ENCODE peak calls at places on chromosomes 13 and 19, in eight cellular contexts. One of them, this sample, is unnamed.

GRCh38 chr13:83825676-83826075 is 56.6 kb downstream of the SLITRK1 start:
- DNase-seq in CD4-positive, alpha-beta memory T cell: no peak
- DNase-seq in neuronal stem cell: no peak
- DNase-seq in left ventricle myocardium inferior: no peak
- DNase-seq in neural progenitor cell: no peak
- DNase-seq in mesenchymal stem cell: no peak
- DNase-seq in cardiac muscle cell: no peak
- DNase-seq in stomach: no peak
- DNase-seq in this sample: no peak

GRCh38 chr19:7888145-7888825 is at the start of gene LRRC8E:
- DNase-seq in CD4-positive, alpha-beta memory T cell: no peak
- DNase-seq in neuronal stem cell: peak
- DNase-seq in left ventricle myocardium inferior: no peak
- DNase-seq in neural progenitor cell: peak
- DNase-seq in mesenchymal stem cell: peak
- DNase-seq in cardiac muscle cell: peak
- DNase-seq in stomach: peak
- DNase-seq in this sample: peak

GRCh38 chr19:45558399-45558878 is 26.2 kb downstream of the OPA3 start:
- DNase-seq in CD4-positive, alpha-beta memory T cell: peak
- DNase-seq in neuronal stem cell: peak
- DNase-seq in left ventricle myocardium inferior: no peak
- DNase-seq in neural progenitor cell: peak
- DNase-seq in mesenchymal stem cell: peak
- DNase-seq in cardiac muscle cell: peak
- DNase-seq in stomach: peak
- DNase-seq in this sample: peak

GRCh38 chr19:21698215-21698614 is 69.2 kb downstream of the ZNF100 start:
- DNase-seq in CD4-positive, alpha-beta memory T cell: peak
- DNase-seq in neuronal stem cell: peak
- DNase-seq in left ventricle myocardium inferior: no peak
- DNase-seq in neural progenitor cell: peak
- DNase-seq in mesenchymal stem cell: peak
- DNase-seq in cardiac muscle cell: peak
- DNase-seq in stomach: no peak
- DNase-seq in this sample: peak

GRCh38 chr19:41367848-41368301 is 3.9 kb upstream of the B9D2 start:
- DNase-seq in CD4-positive, alpha-beta memory T cell: no peak
- DNase-seq in neuronal stem cell: no peak
- DNase-seq in left ventricle myocardium inferior: no peak
- DNase-seq in neural progenitor cell: no peak
- DNase-seq in mesenchymal stem cell: peak
- DNase-seq in cardiac muscle cell: peak
- DNase-seq in stomach: no peak
- DNase-seq in this sample: peak

GRCh38 chr13:30870049-30870884 is 35.8 kb upstream of the MEDAG start:
- DNase-seq in CD4-positive, alpha-beta memory T cell: no peak
- DNase-seq in neuronal stem cell: peak
- DNase-seq in left ventricle myocardium inferior: peak
- DNase-seq in neural progenitor cell: peak
- DNase-seq in mesenchymal stem cell: peak
- DNase-seq in cardiac muscle cell: peak
- DNase-seq in stomach: peak
- DNase-seq in this sample: peak

GRCh38 chr13:37657134-37657533 is 58.6 kb upstream of the POSTN start:
- DNase-seq in CD4-positive, alpha-beta memory T cell: no peak
- DNase-seq in neuronal stem cell: no peak
- DNase-seq in left ventricle myocardium inferior: no peak
- DNase-seq in neural progenitor cell: no peak
- DNase-seq in mesenchymal stem cell: peak
- DNase-seq in cardiac muscle cell: peak
- DNase-seq in stomach: no peak
- DNase-seq in this sample: no peak

GRCh38 chr19:45001087-45001739 is at the start of gene RELB:
- DNase-seq in CD4-positive, alpha-beta memory T cell: peak
- DNase-seq in neuronal stem cell: peak
- DNase-seq in left ventricle myocardium inferior: peak
- DNase-seq in neural progenitor cell: peak
- DNase-seq in mesenchymal stem cell: peak
- DNase-seq in cardiac muscle cell: peak
- DNase-seq in stomach: peak
- DNase-seq in this sample: peak

GRCh38 chr13:20546559-20546958 is 20.4 kb upstream of the IFT88 start:
- DNase-seq in CD4-positive, alpha-beta memory T cell: no peak
- DNase-seq in neuronal stem cell: no peak
- DNase-seq in left ventricle myocardium inferior: no peak
- DNase-seq in neural progenitor cell: no peak
- DNase-seq in mesenchymal stem cell: no peak
- DNase-seq in cardiac muscle cell: no peak
- DNase-seq in stomach: no peak
- DNase-seq in this sample: peak

GRCh38 chr13:20547479-20547908 is 19.5 kb upstream of the IFT88 start:
- DNase-seq in CD4-positive, alpha-beta memory T cell: no peak
- DNase-seq in neuronal stem cell: no peak
- DNase-seq in left ventricle myocardium inferior: no peak
- DNase-seq in neural progenitor cell: no peak
- DNase-seq in mesenchymal stem cell: no peak
- DNase-seq in cardiac muscle cell: no peak
- DNase-seq in stomach: no peak
- DNase-seq in this sample: peak

DNA sequence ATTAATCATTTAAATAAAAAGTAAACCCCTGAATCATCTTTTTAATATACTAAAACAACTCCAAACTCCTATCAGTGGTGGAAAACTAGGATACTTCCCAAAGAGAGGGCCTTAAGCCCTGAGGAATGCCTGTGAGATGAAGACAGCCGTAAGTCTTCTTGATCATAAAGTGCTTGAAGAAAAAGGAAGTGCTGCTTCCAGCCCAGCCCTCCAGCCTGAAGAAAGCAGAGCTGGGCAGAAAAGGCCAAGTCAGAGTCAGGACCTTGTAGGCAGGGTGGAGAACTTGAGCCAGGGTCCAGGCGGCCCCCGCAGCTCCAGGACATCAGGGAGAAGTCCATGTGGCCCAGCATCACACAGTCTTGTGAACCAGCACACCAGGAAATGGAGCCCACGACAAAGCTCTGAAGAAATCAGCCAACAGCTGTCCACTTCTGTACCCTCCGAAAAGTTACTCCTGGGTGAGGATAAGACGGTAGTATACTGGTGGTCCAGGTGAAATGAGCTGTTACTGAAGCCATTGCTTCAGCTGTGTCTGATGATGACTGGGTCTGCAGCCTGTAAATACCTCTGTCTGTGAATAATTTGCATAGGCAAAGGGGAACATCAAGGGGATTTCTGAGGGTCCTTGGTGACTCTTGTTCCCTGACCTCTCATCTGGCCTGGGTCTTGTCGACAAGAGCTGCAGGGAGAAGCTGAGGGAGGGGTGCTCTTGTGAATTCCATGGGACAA is 18.7 kb upstream of the CRYL1 start:
- DNase-seq in CD4-positive, alpha-beta memory T cell: no peak
- DNase-seq in neuronal stem cell: no peak
- DNase-seq in left ventricle myocardium inferior: no peak
- DNase-seq in neural progenitor cell: no peak
- DNase-seq in mesenchymal stem cell: no peak
- DNase-seq in cardiac muscle cell: no peak
- DNase-seq in stomach: no peak
- DNase-seq in this sample: no peak
- H3K27ac ChIP-seq in CD4-positive, alpha-beta memory T cell: no peak
- H3K27ac ChIP-seq in neuronal stem cell: no peak
- H3K27ac ChIP-seq in left ventricle myocardium inferior: no peak
- H3K27ac ChIP-seq in neural progenitor cell: no peak
- H3K27ac ChIP-seq in mesenchymal stem cell: no peak
- H3K27ac ChIP-seq in cardiac muscle cell: no peak
- H3K27ac ChIP-seq in stomach: no peak
- H3K27ac ChIP-seq in this sample: no peak

DNA sequence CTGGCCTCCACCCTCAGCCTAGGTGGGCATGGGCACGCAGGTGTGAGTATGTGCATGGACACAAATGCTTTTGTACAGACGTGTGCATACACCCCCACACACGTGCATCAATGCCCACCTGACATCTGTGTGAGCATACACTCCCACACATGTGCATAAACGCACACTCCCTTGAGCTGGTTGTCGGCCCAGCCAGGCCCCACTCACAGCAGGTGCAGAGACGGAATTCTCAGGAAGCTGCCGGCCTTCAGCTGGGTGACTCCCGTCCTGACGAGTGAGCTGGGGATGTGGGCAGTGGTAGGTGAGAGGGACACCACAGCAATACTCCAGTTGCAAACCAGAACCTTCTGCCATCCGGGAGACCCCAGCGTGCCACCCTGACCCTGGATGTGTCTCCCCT is 1.0 kb downstream of the LGI4 start:
- DNase-seq in CD4-positive, alpha-beta memory T cell: no peak
- DNase-seq in neuronal stem cell: no peak
- DNase-seq in left ventricle myocardium inferior: no peak
- DNase-seq in neural progenitor cell: no peak
- DNase-seq in mesenchymal stem cell: no peak
- DNase-seq in cardiac muscle cell: no peak
- DNase-seq in stomach: no peak
- DNase-seq in this sample: no peak
- H3K4me3 ChIP-seq in CD4-positive, alpha-beta memory T cell: no peak
- H3K4me3 ChIP-seq in neuronal stem cell: no peak
- H3K4me3 ChIP-seq in left ventricle myocardium inferior: peak
- H3K4me3 ChIP-seq in neural progenitor cell: no peak
- H3K4me3 ChIP-seq in mesenchymal stem cell: no peak
- H3K4me3 ChIP-seq in cardiac muscle cell: no peak
- H3K4me3 ChIP-seq in stomach: peak
- H3K4me3 ChIP-seq in this sample: no peak

DNA sequence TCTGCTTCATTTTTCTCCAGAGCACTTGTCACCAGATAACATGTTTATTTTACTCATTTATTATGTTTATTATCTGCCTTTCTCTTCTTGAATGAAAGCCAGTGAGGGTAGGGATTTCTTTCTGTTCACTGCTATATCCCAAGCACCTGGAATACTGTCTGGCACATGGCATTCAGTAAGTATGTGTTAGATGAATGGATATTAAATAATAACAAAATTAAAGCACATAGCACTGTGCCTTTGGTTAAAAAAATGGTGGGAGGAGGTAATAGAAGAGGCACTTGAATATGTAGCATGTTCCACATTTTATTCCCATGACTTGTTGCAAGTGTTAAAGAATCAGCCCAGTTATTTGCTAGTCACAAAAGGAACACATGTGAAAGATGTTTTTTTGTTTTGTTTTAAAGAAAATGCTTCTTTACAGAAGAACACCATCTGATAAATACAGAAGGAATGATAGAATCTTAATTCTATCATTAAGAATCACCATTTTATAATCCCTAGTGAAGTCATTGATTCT is 151.0 kb downstream of the DLEU7 start:
- DNase-seq in CD4-positive, alpha-beta memory T cell: no peak
- DNase-seq in neuronal stem cell: no peak
- DNase-seq in left ventricle myocardium inferior: no peak
- DNase-seq in neural progenitor cell: no peak
- DNase-seq in mesenchymal stem cell: no peak
- DNase-seq in cardiac muscle cell: no peak
- DNase-seq in stomach: no peak
- DNase-seq in this sample: no peak
- H3K27ac ChIP-seq in CD4-positive, alpha-beta memory T cell: no peak
- H3K27ac ChIP-seq in neuronal stem cell: no peak
- H3K27ac ChIP-seq in left ventricle myocardium inferior: peak
- H3K27ac ChIP-seq in neural progenitor cell: no peak
- H3K27ac ChIP-seq in mesenchymal stem cell: no peak
- H3K27ac ChIP-seq in cardiac muscle cell: peak
- H3K27ac ChIP-seq in stomach: no peak
- H3K27ac ChIP-seq in this sample: no peak

GRCh38 chr19:18021121-18021755 is 13.3 kb downstream of the ARRDC2 start:
- DNase-seq in CD4-positive, alpha-beta memory T cell: peak
- DNase-seq in neuronal stem cell: no peak
- DNase-seq in left ventricle myocardium inferior: peak
- DNase-seq in neural progenitor cell: no peak
- DNase-seq in mesenchymal stem cell: peak
- DNase-seq in cardiac muscle cell: peak
- DNase-seq in stomach: peak
- DNase-seq in this sample: peak

GRCh38 chr19:18023596-18024212 is 15.7 kb downstream of the ARRDC2 start:
- DNase-seq in CD4-positive, alpha-beta memory T cell: peak
- DNase-seq in neuronal stem cell: no peak
- DNase-seq in left ventricle myocardium inferior: peak
- DNase-seq in neural progenitor cell: no peak
- DNase-seq in mesenchymal stem cell: peak
- DNase-seq in cardiac muscle cell: peak
- DNase-seq in stomach: peak
- DNase-seq in this sample: peak

GRCh38 chr19:18017275-18018083 is 9.5 kb downstream of the ARRDC2 start:
- DNase-seq in CD4-positive, alpha-beta memory T cell: no peak
- DNase-seq in neuronal stem cell: no peak
- DNase-seq in left ventricle myocardium inferior: no peak
- DNase-seq in neural progenitor cell: no peak
- DNase-seq in mesenchymal stem cell: no peak
- DNase-seq in cardiac muscle cell: no peak
- DNase-seq in stomach: no peak
- DNase-seq in this sample: no peak

GRCh38 chr19:18020212-18021067 is 12.5 kb downstream of the ARRDC2 start:
- DNase-seq in CD4-positive, alpha-beta memory T cell: no peak
- DNase-seq in neuronal stem cell: no peak
- DNase-seq in left ventricle myocardium inferior: peak
- DNase-seq in neural progenitor cell: no peak
- DNase-seq in mesenchymal stem cell: peak
- DNase-seq in cardiac muscle cell: peak
- DNase-seq in stomach: peak
- DNase-seq in this sample: no peak
- H3K4me3 ChIP-seq in CD4-positive, alpha-beta memory T cell: no peak
- H3K4me3 ChIP-seq in neuronal stem cell: no peak
- H3K4me3 ChIP-seq in left ventricle myocardium inferior: peak
- H3K4me3 ChIP-seq in neural progenitor cell: no peak
- H3K4me3 ChIP-seq in mesenchymal stem cell: no peak
- H3K4me3 ChIP-seq in cardiac muscle cell: no peak
- H3K4me3 ChIP-seq in stomach: peak
- H3K4me3 ChIP-seq in this sample: no peak

This sample was measured in small intestine.